ENCODE peak calls at places on chromosomes 1 and 21, in five cellular contexts. A is fibroblast of lung, O is fibroblast of pulmonary artery, K is AG09309, H is brain microvascular endothelial cell. P is an unnamed sample.

GRCh38 chr1:27643626-27644368 is 8.8 kb upstream of the FGR start:
- DNase-seq in O (peak), A (peak), K (no peak), H (peak), P (no peak)

GRCh38 chr1:238606896-238607295 is 716.2 kb upstream of the ZP4 start:
- DNase-seq in K (no peak), H (peak), O (peak), A (peak), P (no peak)

GRCh38 chr21:18840239-18840638 is 436.7 kb upstream of the TMPRSS15 start:
- DNase-seq in K (no peak), A (no peak), H (peak), O (peak), P (no peak)

GRCh38 chr21:46603228-46603627 is 1.7 kb downstream of the S100B start:
- DNase-seq in H (no peak), A (peak), O (no peak), K (no peak), P (no peak)

GRCh38 chr1:208149776-208150514 is 94.2 kb downstream of the PLXNA2 start:
- DNase-seq in O (no peak), K (no peak), A (no peak), H (peak), P (no peak)

GRCh38 chr1:14713077-14713476 is 114.6 kb downstream of the KAZN start:
- DNase-seq in A (no peak), K (no peak), H (no peak), O (no peak), P (no peak)

GRCh38 chr1:111812306-111812705 is 56.6 kb downstream of the DDX20 start:
- DNase-seq in O (no peak), A (no peak), K (no peak), H (no peak), P (no peak)

GRCh38 chr1:46747683-46748288 is 28.9 kb upstream of the EFCAB14 start:
- DNase-seq in O (peak), A (peak), H (peak), K (no peak), P (no peak)

GRCh38 chr1:243693764-243694163 is 156.3 kb downstream of the AKT3 start:
- DNase-seq in H (no peak), O (no peak), A (no peak), K (no peak), P (no peak)

GRCh38 chr1:9865745-9866144 is 42.0 kb upstream of the CLSTN1 start:
- DNase-seq in O (no peak), A (no peak), H (no peak), K (no peak), P (no peak)

GRCh38 chr1:3495776-3496745 is 41.6 kb downstream of the ARHGEF16 start:
- DNase-seq in O (no peak), K (no peak), A (peak), H (peak), P (no peak)

GRCh38 chr1:70893381-70893780 is 154.2 kb downstream of the PTGER3 start:
- DNase-seq in H (no peak), O (no peak), K (no peak), A (no peak), P (no peak)

GRCh38 chr1:8660455-8660854 is 157.0 kb downstream of the RERE start:
- DNase-seq in K (peak), H (peak), O (peak), A (peak), P (peak)

GRCh38 chr1:244712669-244713068 is 59.7 kb downstream of the DESI2 start:
- DNase-seq in H (no peak), K (no peak), A (no peak), O (no peak), P (no peak)

GRCh38 chr1:2611621-2612437 is 21.0 kb downstream of the MMEL1 start:
- DNase-seq in A (no peak), O (no peak), K (no peak), H (no peak), P (peak)

GRCh38 chr1:56489695-56490094 is 89.7 kb downstream of the PLPP3 start:
- DNase-seq in O (no peak), H (no peak), K (no peak), A (no peak), P (no peak)

GRCh38 chr21:28776251-28776650 is 216.4 kb downstream of the LTN1 start:
- DNase-seq in H (peak), O (peak), A (peak), K (peak), P (no peak)

GRCh38 chr1:221637641-221638041 is 104.2 kb downstream of the DUSP10 start:
- DNase-seq in A (peak), K (peak), O (peak), H (no peak), P (no peak)

GRCh38 chr1:244556263-244556662 is 95.2 kb downstream of the CATSPERE start:
- DNase-seq in A (no peak), H (no peak), K (no peak), O (no peak), P (no peak)

GRCh38 chr1:240854367-240854766 is 242.4 kb upstream of the GREM2 start:
- DNase-seq in K (peak), O (peak), H (peak), A (peak), P (no peak)

GRCh38 chr1:17420361-17420760 is 19.1 kb downstream of the RCC2 start:
- DNase-seq in K (no peak), H (no peak), A (no peak), O (no peak), P (no peak)

GRCh38 chr1:8602471-8603219 is 214.8 kb downstream of the RERE start:
- DNase-seq in O (no peak), K (no peak), H (no peak), A (no peak), P (no peak)

GRCh38 chr1:181090653-181091126 is 2.2 kb downstream of the IER5 start:
- DNase-seq in K (no peak), A (peak), H (no peak), O (no peak), P (no peak)

GRCh38 chr1:170669586-170670332 is 5.8 kb downstream of the PRRX1 start:
- DNase-seq in A (no peak), O (no peak), K (no peak), H (no peak), P (no peak)

GRCh38 chr1:40143891-40144575 is 17.2 kb upstream of the RLF start:
- DNase-seq in K (peak), O (peak), H (peak), A (peak), P (peak)

GRCh38 chr1:13775916-13776315 is 75.9 kb downstream of the PRDM2 start:
- DNase-seq in H (no peak), A (no peak), O (no peak), K (no peak), P (no peak)

GRCh38 chr1:165612062-165612461 is 19.0 kb upstream of the MGST3 start:
- DNase-seq in H (no peak), O (no peak), A (no peak), K (no peak), P (no peak)

GRCh38 chr1:168304865-168305264 is 24.2 kb downstream of the TBX19 start:
- DNase-seq in K (no peak), H (no peak), O (no peak), A (no peak), P (no peak)

GRCh38 chr1:108016451-108016920 is 51.5 kb upstream of the VAV3 start:
- DNase-seq in A (peak), H (peak), O (peak), K (peak), P (no peak)

GRCh38 chr1:21100496-21100895 is 76.2 kb downstream of the EIF4G3 start:
- DNase-seq in A (no peak), H (no peak), O (peak), K (no peak), P (no peak)
- H3K4me3 ChIP-seq in A (no peak), H (no peak), O (no peak), K (no peak), P (no peak)

DNA sequence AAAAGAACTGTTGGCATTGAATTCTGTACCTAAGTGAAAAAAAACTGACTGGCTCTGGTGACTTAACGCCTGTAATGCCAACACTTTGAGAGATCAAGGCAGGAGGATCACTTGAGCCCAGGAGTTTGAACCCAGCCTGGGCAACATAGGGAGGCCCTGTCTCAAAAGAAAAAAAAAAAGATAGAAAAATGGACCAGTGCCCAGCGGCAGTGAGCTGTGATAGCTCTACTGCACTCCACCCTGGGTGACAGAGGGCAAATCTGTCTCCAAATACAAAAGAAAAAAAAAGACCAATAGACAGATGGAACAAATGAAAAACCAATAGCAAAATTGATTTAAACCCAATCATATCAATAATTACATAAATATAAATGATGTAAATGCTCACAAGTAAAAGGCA is 674 bp upstream of the AKR7A3 start:
- DNase-seq in K (no peak), A (no peak), H (no peak), O (no peak), P (no peak)
- H3K4me3 ChIP-seq in K (no peak), A (peak), H (peak), O (peak), P (peak)

GRCh38 chr1:159942700-159943640 is 2.4 kb downstream of the IGSF9 start:
- DNase-seq in A (no peak), K (no peak), O (no peak), H (no peak), P (no peak)

GRCh38 chr1:159946242-159947187 is 1.1 kb upstream of the IGSF9 start:
- DNase-seq in H (no peak), A (no peak), K (no peak), O (no peak), P (no peak)

GRCh38 chr1:159943908-159944622 is 1.3 kb downstream of the IGSF9 start:
- DNase-seq in H (no peak), A (no peak), K (no peak), O (no peak), P (no peak)

GRCh38 chr1:159945483-159946241 is at the start of gene IGSF9:
- DNase-seq in K (no peak), A (peak), H (peak), O (peak), P (peak)

GRCh38 chr1:159944623-159945455 is 574 bp downstream of the IGSF9 start:
- DNase-seq in H (no peak), A (no peak), O (peak), K (no peak), P (no peak)
- H3K4me3 ChIP-seq in H (peak), A (peak), O (peak), K (peak), P (peak)

GRCh38 chr1:115193429-115193828 is 104.1 kb upstream of the TSPAN2 start:
- DNase-seq in K (no peak), H (no peak), A (no peak), O (no peak), P (no peak)
- H3K4me3 ChIP-seq in K (no peak), H (no peak), A (no peak), O (no peak), P (no peak)